ENCODE peak calls at places on chromosomes 6 and 20, in four cellular contexts. R is K562, V is H1, Q is HepG2. X is an unnamed sample.

GRCh38 chr6:83168556-83168955 is 24.5 kb downstream of the PGM3 start:
- DNase-seq in R (no peak), V (no peak), Q (no peak), X (no peak)

GRCh38 chr6:19848465-19848864 is 11.3 kb downstream of the ID4 start:
- DNase-seq in R (no peak), V (no peak), Q (no peak), X (no peak)

GRCh38 chr6:111761783-111762312 is 111.4 kb downstream of the FYN start:
- DNase-seq in R (no peak), V (no peak), Q (no peak), X (no peak)

GRCh38 chr6:45116714-45117410 is 211.3 kb upstream of the RUNX2 start:
- DNase-seq in R (no peak), V (no peak), Q (no peak), X (no peak)

GRCh38 chr20:34532751-34533150 is 16.5 kb downstream of the DYNLRB1 start:
- DNase-seq in R (no peak), V (no peak), Q (no peak), X (no peak)

GRCh38 chr6:18493421-18493891 is 106.3 kb downstream of the RNF144B start:
- DNase-seq in R (no peak), V (no peak), Q (no peak), X (no peak)

GRCh38 chr6:30152910-30153309 is 8.1 kb downstream of the TRIM10 start:
- DNase-seq in R (no peak), V (no peak), Q (no peak), X (no peak)

GRCh38 chr6:9623985-9624384 is 790.9 kb downstream of the TFAP2A start:
- DNase-seq in R (no peak), V (no peak), Q (no peak), X (no peak)

GRCh38 chr6:156842598-156843250 is 65.5 kb downstream of the ARID1B start:
- DNase-seq in R (no peak), V (no peak), Q (no peak), X (no peak)

GRCh38 chr6:27761391-27761790 is 150.8 kb downstream of the OR2B2 start:
- DNase-seq in R (no peak), V (no peak), Q (no peak), X (no peak)

GRCh38 chr6:16514249-16514648 is 247.0 kb downstream of the ATXN1 start:
- DNase-seq in R (peak), V (no peak), Q (peak), X (no peak)

GRCh38 chr6:4055420-4056041 is 23.4 kb downstream of the FAM217A start:
- DNase-seq in R (peak), V (no peak), Q (peak), X (peak)

GRCh38 chr6:129251669-129252376 is 368.9 kb downstream of the LAMA2 start:
- DNase-seq in R (peak), V (peak), Q (peak), X (peak)

GRCh38 chr20:21513181-21513663 is 642 bp downstream of the NKX2-2 start:
- DNase-seq in R (no peak), V (no peak), Q (no peak), X (no peak)

GRCh38 chr6:85690071-85690470 is 47.4 kb upstream of the SYNCRIP start:
- DNase-seq in R (no peak), V (no peak), Q (no peak), X (no peak)

GRCh38 chr6:98579941-98580340 is 254.4 kb upstream of the POU3F2 start:
- DNase-seq in R (no peak), V (no peak), Q (no peak), X (no peak)

GRCh38 chr20:34435589-34435988 is 72.5 kb downstream of the ITCH start:
- DNase-seq in R (no peak), V (no peak), Q (no peak), X (no peak)

GRCh38 chr6:44849829-44850228 is 462.3 kb downstream of the CDC5L start:
- DNase-seq in R (no peak), V (no peak), Q (no peak), X (no peak)

GRCh38 chr20:22745194-22745500 is 160.8 kb upstream of the FOXA2 start:
- DNase-seq in R (no peak), V (no peak), Q (no peak), X (no peak)

GRCh38 chr6:127180421-127180820 is 62.0 kb downstream of the RSPO3 start:
- DNase-seq in R (no peak), V (no peak), Q (no peak), X (no peak)

GRCh38 chr6:14472964-14473363 is 355.4 kb downstream of the CD83 start:
- DNase-seq in R (peak), V (no peak), Q (no peak), X (no peak)

GRCh38 chr6:96851858-96852257 is 14.6 kb upstream of the GPR63 start:
- DNase-seq in R (no peak), V (no peak), Q (no peak), X (no peak)

GRCh38 chr6:48744948-48745347 is 634.0 kb upstream of the PTCHD4 start:
- DNase-seq in R (no peak), V (no peak), Q (no peak), X (no peak)

GRCh38 chr6:134589512-134589911 is 271.6 kb upstream of the SGK1 start:
- DNase-seq in R (no peak), V (peak), Q (no peak), X (no peak)

GRCh38 chr20:62652051-62652893 is 10.0 kb downstream of the SLCO4A1 start:
- DNase-seq in R (peak), V (no peak), Q (peak), X (peak)

GRCh38 chr20:30489604-30490003 is 767.9 kb upstream of the DEFB115 start:
- DNase-seq in R (no peak), V (no peak), Q (no peak), X (no peak)

GRCh38 chr20:51258582-51259175 is 235.8 kb upstream of the KCNG1 start:
- DNase-seq in R (no peak), V (no peak), Q (no peak), X (no peak)

GRCh38 chr20:62816031-62816878 is 595 bp upstream of the COL9A3 start:
- DNase-seq in R (no peak), V (peak), Q (no peak), X (no peak)

GRCh38 chr6:16344756-16345155 is 106.4 kb downstream of the GMPR start:
- DNase-seq in R (no peak), V (no peak), Q (no peak), X (no peak)

GRCh38 chr20:32985596-32985995 is 18.6 kb downstream of the SUN5 start:
- DNase-seq in R (no peak), V (no peak), Q (no peak), X (no peak)

GRCh38 chr6:24766685-24767462 is 7.9 kb upstream of the GMNN start:
- DNase-seq in R (no peak), V (no peak), Q (no peak), X (no peak)

GRCh38 chr6:155959898-155960297 is 504.3 kb upstream of the NOX3 start:
- DNase-seq in R (no peak), V (no peak), Q (peak), X (no peak)

GRCh38 chr20:45965169-45966002 is 6.6 kb downstream of the ZNF335 start:
- DNase-seq in R (no peak), V (no peak), Q (no peak), X (no peak)

GRCh38 chr6:116385462-116385807 is 14.7 kb downstream of the DSE start:
- DNase-seq in R (no peak), V (no peak), Q (no peak), X (no peak)

GRCh38 chr6:131652472-131652871 is 15.4 kb downstream of the ENPP3 start:
- DNase-seq in R (no peak), V (no peak), Q (no peak), X (no peak)

GRCh38 chr6:152099816-152100618 is 292.5 kb downstream of the ESR1 start:
- DNase-seq in R (no peak), V (no peak), Q (no peak), X (no peak)
- TF ChIP-seq FOSL1 in R (no peak), V (no peak), Q (no peak), X (no peak)

GRCh38 chr6:108163267-108163643 is 2.6 kb upstream of the NR2E1 start:
- DNase-seq in R (no peak), V (no peak), Q (no peak), X (peak)
- TF ChIP-seq CTCF in R (no peak), V (peak), Q (no peak), X (peak)

GRCh38 chr20:57818418-57818817 is 108.6 kb upstream of the PMEPA1 start:
- DNase-seq in R (no peak), V (no peak), Q (no peak), X (no peak)
- TF ChIP-seq FOSL1 in R (no peak), V (no peak), Q (no peak), X (no peak)

DNA sequence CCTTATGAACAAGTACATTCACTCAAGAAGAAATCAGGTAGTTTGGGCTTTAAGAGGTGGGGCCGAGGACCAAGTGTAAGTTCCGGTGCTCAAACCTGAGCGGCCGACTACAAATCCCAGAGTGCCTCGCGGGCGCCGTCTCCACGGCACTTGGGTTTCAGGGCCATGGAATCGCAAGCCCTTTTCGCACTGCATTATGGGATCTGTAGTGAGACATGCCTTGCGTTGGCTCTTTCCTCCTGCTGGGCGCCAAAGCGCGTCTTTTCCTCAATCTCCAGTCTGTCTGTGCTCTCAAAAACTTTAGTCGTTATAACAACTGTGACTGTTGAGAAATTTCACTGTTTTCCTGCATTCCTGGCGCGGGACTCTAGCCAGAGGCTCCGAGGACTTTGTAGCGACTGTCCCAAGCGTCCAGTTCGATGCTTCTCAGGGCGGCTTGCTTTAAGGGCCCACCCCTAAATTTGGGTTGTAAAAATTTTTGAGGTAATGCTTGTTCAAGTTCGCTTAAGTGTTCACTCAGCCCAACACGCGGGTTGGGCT is 408 bp upstream of the FBXO9 start:
- DNase-seq in R (peak), V (peak), Q (peak), X (peak)
- TF ChIP-seq CTCF in R (no peak), V (no peak), Q (no peak), X (no peak)

GRCh38 chr6:33827546-33828451 is 24.0 kb upstream of the MLN start:
- DNase-seq in R (no peak), V (no peak), Q (no peak), X (no peak)

GRCh38 chr6:33823806-33824205 is 20.0 kb upstream of the MLN start:
- DNase-seq in R (no peak), V (no peak), Q (no peak), X (no peak)

GRCh38 chr6:33826537-33826936 is 22.7 kb upstream of the MLN start:
- DNase-seq in R (no peak), V (no peak), Q (no peak), X (no peak)

GRCh38 chr6:33822575-33823395 is 19.0 kb upstream of the MLN start:
- DNase-seq in R (peak), V (peak), Q (peak), X (peak)

DNA sequence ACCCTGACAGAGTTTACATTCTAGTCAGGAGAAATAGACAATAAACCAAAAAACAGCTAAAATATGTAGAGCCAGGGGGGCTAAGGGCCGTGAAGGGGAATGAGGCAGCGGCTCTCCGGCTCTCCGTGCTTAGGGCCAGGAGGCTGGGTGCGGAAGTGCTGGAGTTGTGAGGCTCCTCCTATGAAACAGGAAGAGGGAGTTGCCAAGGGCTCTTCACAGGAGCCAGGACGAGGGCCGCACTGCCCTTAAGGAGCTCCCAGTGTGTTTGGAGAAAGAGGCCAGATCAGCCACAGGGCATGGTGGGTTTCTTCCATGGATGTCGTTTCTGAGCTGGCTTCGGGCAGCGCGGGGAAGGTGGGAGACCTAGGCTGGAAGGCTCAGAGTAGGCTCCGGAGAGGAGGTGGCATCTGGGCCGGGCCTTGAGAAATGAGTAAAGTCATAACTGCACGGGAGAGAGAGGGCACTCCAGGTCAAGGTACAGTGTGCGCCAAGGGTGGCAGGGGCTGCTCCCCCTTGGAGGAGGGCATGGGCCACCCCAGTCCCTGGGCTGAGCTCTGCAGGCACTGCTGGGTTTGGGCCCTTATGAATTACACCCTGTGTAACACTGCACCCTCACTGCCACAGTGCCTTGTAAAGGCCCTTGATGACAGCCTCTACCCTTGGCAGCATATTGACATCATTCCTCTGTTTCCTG is 20.8 kb upstream of the MLN start:
- DNase-seq in R (peak), V (no peak), Q (no peak), X (peak)
- TF ChIP-seq FOSL1 in R (no peak), V (no peak), Q (no peak), X (no peak)